ENCODE peak calls at places on chromosomes 12 and 14, in eight cellular contexts. One of them, this sample, is unnamed.
A peak's percentile ranks its signal among the peaks of the same experiment; 100 is the strongest.

GRCh38 chr12:15216036-15216889 is 5.0 kb downstream of the RERG start:
- DNase-seq in cardiac muscle cell: no peak
- DNase-seq in HCT116: no peak
- DNase-seq in transverse colon: no peak
- DNase-seq in heart left ventricle: no peak
- DNase-seq in A673: no peak
- DNase-seq in right lobe of liver: no peak
- DNase-seq in effector memory CD4-positive, alpha-beta T cell: no peak
- DNase-seq in this sample: no peak

GRCh38 chr12:69556383-69556782 is 28.9 kb upstream of the CCT2 start:
- DNase-seq in cardiac muscle cell: no peak
- DNase-seq in heart left ventricle: no peak
- DNase-seq in effector memory CD4-positive, alpha-beta T cell: no peak
- DNase-seq in transverse colon: no peak
- DNase-seq in right lobe of liver: peak; percentile 31
- DNase-seq in A673: no peak
- DNase-seq in HCT116: no peak
- DNase-seq in this sample: no peak

GRCh38 chr14:54906075-54906474 is 3.4 kb upstream of the GCH1 start:
- DNase-seq in transverse colon: no peak
- DNase-seq in cardiac muscle cell: no peak
- DNase-seq in right lobe of liver: no peak
- DNase-seq in A673: no peak
- DNase-seq in effector memory CD4-positive, alpha-beta T cell: no peak
- DNase-seq in HCT116: no peak
- DNase-seq in heart left ventricle: no peak
- DNase-seq in this sample: no peak

GRCh38 chr14:50763386-50764007 is 67.5 kb downstream of the NIN start:
- DNase-seq in cardiac muscle cell: peak; percentile 24
- DNase-seq in transverse colon: no peak
- DNase-seq in right lobe of liver: no peak
- DNase-seq in HCT116: no peak
- DNase-seq in A673: no peak
- DNase-seq in effector memory CD4-positive, alpha-beta T cell: no peak
- DNase-seq in heart left ventricle: no peak
- DNase-seq in this sample: no peak

GRCh38 chr12:121534495-121535148 is 46.2 kb downstream of the KDM2B start:
- DNase-seq in transverse colon: no peak
- DNase-seq in A673: no peak
- DNase-seq in heart left ventricle: no peak
- DNase-seq in HCT116: no peak
- DNase-seq in effector memory CD4-positive, alpha-beta T cell: peak; percentile 72
- DNase-seq in right lobe of liver: no peak
- DNase-seq in cardiac muscle cell: no peak
- DNase-seq in this sample: no peak

GRCh38 chr12:78916845-78917480 is 52.4 kb downstream of the SYT1 start:
- DNase-seq in A673: peak; percentile 81
- DNase-seq in transverse colon: no peak
- DNase-seq in cardiac muscle cell: peak; percentile 18
- DNase-seq in effector memory CD4-positive, alpha-beta T cell: no peak
- DNase-seq in heart left ventricle: no peak
- DNase-seq in HCT116: peak; percentile 84
- DNase-seq in right lobe of liver: no peak
- DNase-seq in this sample: no peak

GRCh38 chr12:93325855-93326254 is 51.9 kb upstream of the NUDT4 start:
- DNase-seq in A673: no peak
- DNase-seq in right lobe of liver: no peak
- DNase-seq in cardiac muscle cell: peak; percentile 10
- DNase-seq in heart left ventricle: no peak
- DNase-seq in HCT116: no peak
- DNase-seq in effector memory CD4-positive, alpha-beta T cell: no peak
- DNase-seq in transverse colon: no peak
- DNase-seq in this sample: no peak

GRCh38 chr12:2387051-2387834 is 334.5 kb downstream of the CACNA1C start:
- DNase-seq in A673: no peak
- DNase-seq in effector memory CD4-positive, alpha-beta T cell: no peak
- DNase-seq in HCT116: no peak
- DNase-seq in cardiac muscle cell: no peak
- DNase-seq in transverse colon: no peak
- DNase-seq in heart left ventricle: no peak
- DNase-seq in right lobe of liver: no peak
- DNase-seq in this sample: no peak

GRCh38 chr12:226401-226800 is 12.4 kb upstream of the SLC6A12 start:
- DNase-seq in right lobe of liver: no peak
- DNase-seq in A673: no peak
- DNase-seq in transverse colon: no peak
- DNase-seq in heart left ventricle: no peak
- DNase-seq in cardiac muscle cell: no peak
- DNase-seq in HCT116: no peak
- DNase-seq in effector memory CD4-positive, alpha-beta T cell: no peak
- DNase-seq in this sample: no peak

GRCh38 chr12:54383041-54383609 is 1.4 kb downstream of the ZNF385A start:
- DNase-seq in right lobe of liver: no peak
- DNase-seq in HCT116: no peak
- DNase-seq in cardiac muscle cell: peak; percentile 50
- DNase-seq in transverse colon: no peak
- DNase-seq in effector memory CD4-positive, alpha-beta T cell: no peak
- DNase-seq in A673: no peak
- DNase-seq in heart left ventricle: no peak
- DNase-seq in this sample: peak; percentile 55
- H3K4me1 ChIP-seq in right lobe of liver: peaks cover 5% of the 10 kb centered on the region
- H3K4me1 ChIP-seq in HCT116: peaks cover 59% of the 10 kb centered on the region
- H3K4me1 ChIP-seq in cardiac muscle cell: peaks cover 49% of the 10 kb centered on the region
- H3K4me1 ChIP-seq in transverse colon: peaks cover 8% of the 10 kb centered on the region
- H3K4me1 ChIP-seq in effector memory CD4-positive, alpha-beta T cell: peaks cover 5% of the 10 kb centered on the region
- H3K4me1 ChIP-seq in A673: peaks cover 26% of the 10 kb centered on the region
- H3K4me1 ChIP-seq in heart left ventricle: peaks cover 24% of the 10 kb centered on the region
- H3K4me1 ChIP-seq in this sample: peaks cover 63% of the 10 kb centered on the region

DNA sequence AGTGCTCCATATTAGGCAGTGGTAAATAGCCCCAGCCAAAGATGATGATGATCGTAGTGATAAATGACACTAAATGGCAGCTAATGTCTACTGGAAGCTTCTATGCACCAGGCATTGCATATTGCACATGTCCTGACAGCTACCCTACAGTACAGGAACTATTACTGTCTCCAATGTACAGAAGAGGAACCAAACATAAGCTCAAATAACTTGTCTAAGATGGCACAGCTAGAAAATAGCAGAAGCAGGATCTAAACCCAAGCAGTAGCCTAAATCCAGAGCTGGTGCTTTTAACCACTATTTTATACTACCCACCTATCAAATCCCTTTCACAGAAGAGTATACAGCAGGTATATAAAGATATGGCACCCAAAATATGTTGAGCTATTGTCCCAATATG is 28.9 kb downstream of the ESR2 start:
- DNase-seq in right lobe of liver: no peak
- DNase-seq in effector memory CD4-positive, alpha-beta T cell: no peak
- DNase-seq in A673: no peak
- DNase-seq in HCT116: no peak
- DNase-seq in heart left ventricle: no peak
- DNase-seq in cardiac muscle cell: no peak
- DNase-seq in transverse colon: no peak
- DNase-seq in this sample: no peak
- H3K27ac ChIP-seq in right lobe of liver: no peak overlapping the region
- H3K27ac ChIP-seq in effector memory CD4-positive, alpha-beta T cell: no peak overlapping the region
- H3K27ac ChIP-seq in A673: no peak overlapping the region
- H3K27ac ChIP-seq in HCT116: no peak overlapping the region
- H3K27ac ChIP-seq in heart left ventricle: no peak overlapping the region
- H3K27ac ChIP-seq in cardiac muscle cell: no peak overlapping the region
- H3K27ac ChIP-seq in transverse colon: no peak overlapping the region
- H3K27ac ChIP-seq in this sample: no peak overlapping the region

GRCh38 chr12:56425188-56425587 is 24.0 kb downstream of the TIMELESS start:
- DNase-seq in cardiac muscle cell: no peak
- DNase-seq in transverse colon: no peak
- DNase-seq in HCT116: no peak
- DNase-seq in effector memory CD4-positive, alpha-beta T cell: no peak
- DNase-seq in heart left ventricle: no peak
- DNase-seq in A673: no peak
- DNase-seq in right lobe of liver: no peak
- DNase-seq in this sample: no peak
- H3K36me3 ChIP-seq in cardiac muscle cell: peaks cover 6% of the 10 kb centered on the region
- H3K36me3 ChIP-seq in transverse colon: no peaks in the 10 kb centered on the region
- H3K36me3 ChIP-seq in HCT116: peaks cover 53% of the 10 kb centered on the region
- H3K36me3 ChIP-seq in effector memory CD4-positive, alpha-beta T cell: peaks cover 3% of the 10 kb centered on the region
- H3K36me3 ChIP-seq in heart left ventricle: no peaks in the 10 kb centered on the region
- H3K36me3 ChIP-seq in A673: peaks cover 71% of the 10 kb centered on the region
- H3K36me3 ChIP-seq in right lobe of liver: peaks cover 8% of the 10 kb centered on the region
- H3K36me3 ChIP-seq in this sample: peaks cover 24% of the 10 kb centered on the region

GRCh38 chr14:73463411-73463810 is 5.1 kb upstream of the NUMB start:
- DNase-seq in transverse colon: peak; percentile 26
- DNase-seq in cardiac muscle cell: peak; percentile 93
- DNase-seq in heart left ventricle: no peak
- DNase-seq in A673: peak; percentile 68
- DNase-seq in HCT116: no peak
- DNase-seq in right lobe of liver: no peak
- DNase-seq in effector memory CD4-positive, alpha-beta T cell: no peak
- DNase-seq in this sample: peak; percentile 47

GRCh38 chr14:73461478-73462077 is 3.2 kb upstream of the NUMB start:
- DNase-seq in effector memory CD4-positive, alpha-beta T cell: no peak
- DNase-seq in A673: no peak
- DNase-seq in transverse colon: no peak
- DNase-seq in HCT116: no peak
- DNase-seq in right lobe of liver: no peak
- DNase-seq in heart left ventricle: no peak
- DNase-seq in cardiac muscle cell: no peak
- DNase-seq in this sample: no peak

GRCh38 chr14:73460691-73461127 is 2.4 kb upstream of the NUMB start:
- DNase-seq in transverse colon: no peak
- DNase-seq in cardiac muscle cell: peak; percentile 74
- DNase-seq in A673: peak; percentile 77
- DNase-seq in right lobe of liver: no peak
- DNase-seq in heart left ventricle: peak; percentile 65
- DNase-seq in HCT116: no peak
- DNase-seq in effector memory CD4-positive, alpha-beta T cell: no peak
- DNase-seq in this sample: no peak

GRCh38 chr14:73462815-73463214 is 4.5 kb upstream of the NUMB start:
- DNase-seq in HCT116: no peak
- DNase-seq in cardiac muscle cell: peak; percentile 68
- DNase-seq in effector memory CD4-positive, alpha-beta T cell: no peak
- DNase-seq in A673: no peak
- DNase-seq in transverse colon: no peak
- DNase-seq in right lobe of liver: no peak
- DNase-seq in heart left ventricle: peak; percentile 32
- DNase-seq in this sample: no peak

GRCh38 chr14:73462078-73462715 is 3.9 kb upstream of the NUMB start:
- DNase-seq in cardiac muscle cell: peak; percentile 75
- DNase-seq in right lobe of liver: peak; percentile 84
- DNase-seq in transverse colon: peak; percentile 88
- DNase-seq in heart left ventricle: peak; percentile 58
- DNase-seq in effector memory CD4-positive, alpha-beta T cell: no peak
- DNase-seq in HCT116: no peak
- DNase-seq in A673: peak; percentile 71
- DNase-seq in this sample: no peak
- H3K4me1 ChIP-seq in cardiac muscle cell: peaks cover 39% of the 10 kb centered on the region
- H3K4me1 ChIP-seq in right lobe of liver: peaks cover 46% of the 10 kb centered on the region
- H3K4me1 ChIP-seq in transverse colon: peaks cover 7% of the 10 kb centered on the region
- H3K4me1 ChIP-seq in heart left ventricle: peaks cover 53% of the 10 kb centered on the region
- H3K4me1 ChIP-seq in effector memory CD4-positive, alpha-beta T cell: peaks cover 4% of the 10 kb centered on the region
- H3K4me1 ChIP-seq in HCT116: peaks cover 15% of the 10 kb centered on the region
- H3K4me1 ChIP-seq in A673: peaks cover 37% of the 10 kb centered on the region
- H3K4me1 ChIP-seq in this sample: peaks cover 29% of the 10 kb centered on the region

DNA sequence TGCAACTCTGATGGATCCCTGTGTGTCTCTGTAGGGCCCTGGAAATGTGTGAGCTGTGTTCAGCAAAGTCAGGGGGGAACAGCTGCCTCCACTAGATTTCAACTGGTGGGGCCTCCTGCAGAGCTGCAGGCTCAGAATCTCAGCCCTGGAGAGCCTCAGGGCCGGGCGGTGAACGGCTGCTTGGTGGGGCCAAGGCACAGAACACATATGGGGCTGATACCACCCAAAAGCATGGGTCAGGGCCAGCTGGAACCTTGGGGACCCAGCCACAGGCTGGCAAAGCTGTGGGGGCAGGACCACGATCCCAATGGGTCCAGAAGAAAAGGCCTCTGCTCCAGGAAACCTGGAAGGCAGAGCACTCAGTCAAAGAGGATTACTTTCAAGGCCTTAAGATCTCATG is 878.5 kb downstream of the BCL11B start:
- DNase-seq in cardiac muscle cell: no peak
- DNase-seq in A673: no peak
- DNase-seq in right lobe of liver: no peak
- DNase-seq in transverse colon: no peak
- DNase-seq in HCT116: no peak
- DNase-seq in effector memory CD4-positive, alpha-beta T cell: no peak
- DNase-seq in heart left ventricle: no peak
- DNase-seq in this sample: no peak
- H3K27ac ChIP-seq in cardiac muscle cell: no peak overlapping the region
- H3K27ac ChIP-seq in A673: no peak overlapping the region
- H3K27ac ChIP-seq in right lobe of liver: no peak overlapping the region
- H3K27ac ChIP-seq in transverse colon: no peak overlapping the region
- H3K27ac ChIP-seq in HCT116: no peak overlapping the region
- H3K27ac ChIP-seq in effector memory CD4-positive, alpha-beta T cell: no peak overlapping the region
- H3K27ac ChIP-seq in heart left ventricle: no peak overlapping the region
- H3K27ac ChIP-seq in this sample: no peak overlapping the region

This sample was measured in psoas muscle.